ENCODE peak calls at places on chromosomes 13 and 19, in six cellular contexts. D is bronchial epithelial cell; O is CD4-positive, alpha-beta T cell; P is GM20000; H is stimulated activated CD8-positive, alpha-beta memory T cell treated with anti-CD3 and anti-CD28 coated beads, Interleukin-4, amount 100 ng/mL, for 24 hours; J is PC-9. R is an unnamed sample.
A peak's percentile ranks its signal among the peaks of the same experiment; 100 is the strongest.

GRCh38 chr19:5932146-5932545 is 18.1 kb downstream of the CAPS start:
- DNase-seq in D (no peak), O (no peak), P (no peak), H (no peak), J (no peak), R (no peak)

GRCh38 chr13:50353651-50354415 is 338.6 kb downstream of the KCNRG start:
- DNase-seq in D (peak; percentile 93), O (no peak), P (no peak), H (no peak), J (no peak), R (no peak)

GRCh38 chr13:110245421-110245899 is 61.5 kb downstream of the COL4A1 start:
- DNase-seq in D (no peak), O (no peak), P (no peak), H (no peak), J (no peak), R (no peak)

GRCh38 chr19:30546332-30546731 is 174.1 kb downstream of the ZNF536 start:
- DNase-seq in D (no peak), O (no peak), P (no peak), H (no peak), J (no peak), R (no peak)

GRCh38 chr13:72403396-72404010 is 323.9 kb downstream of the MZT1 start:
- DNase-seq in D (peak; percentile 71), O (no peak), P (no peak), H (no peak), J (no peak), R (no peak)

GRCh38 chr19:16608290-16608704 is 19.7 kb downstream of the MED26 start:
- DNase-seq in D (peak; percentile 70), O (no peak), P (no peak), H (no peak), J (no peak), R (no peak)

GRCh38 chr13:45333973-45334922 is 6.7 kb downstream of the TPT1 start:
- DNase-seq in D (no peak), O (peak; percentile 36), P (no peak), H (no peak), J (no peak), R (no peak)

GRCh38 chr19:4660181-4660791 is 9.9 kb downstream of the MYDGF start:
- DNase-seq in D (no peak), O (no peak), P (no peak), H (no peak), J (peak; percentile 33), R (peak; percentile 48)

GRCh38 chr13:111143875-111144540 is 28.9 kb downstream of the ARHGEF7 start:
- DNase-seq in D (peak; percentile 9), O (no peak), P (no peak), H (no peak), J (no peak), R (no peak)

GRCh38 chr19:40282209-40282580 is 3.0 kb downstream of the AKT2 start:
- DNase-seq in D (no peak), O (no peak), P (no peak), H (no peak), J (no peak), R (no peak)

GRCh38 chr19:49676136-49676689 is 858 bp upstream of the PRMT1 start:
- DNase-seq in D (peak; percentile 83), O (no peak), P (peak; percentile 80), H (peak; percentile 42), J (no peak), R (peak; percentile 79)

GRCh38 chr13:73607489-73608156 is 526.6 kb downstream of the KLF12 start:
- DNase-seq in D (peak; percentile 65), O (no peak), P (no peak), H (no peak), J (no peak), R (no peak)

GRCh38 chr13:75399168-75399878 is 82.6 kb downstream of the TBC1D4 start:
- DNase-seq in D (no peak), O (no peak), P (no peak), H (no peak), J (no peak), R (no peak)

GRCh38 chr13:111202745-111203144 is 87.6 kb downstream of the ARHGEF7 start:
- DNase-seq in D (peak; percentile 65), O (peak; percentile 41), P (peak; percentile 73), H (no peak), J (no peak), R (peak; percentile 74)

GRCh38 chr13:87622921-87623320 is 48.2 kb upstream of the SLITRK5 start:
- DNase-seq in D (no peak), O (no peak), P (no peak), H (no peak), J (no peak), R (no peak)

GRCh38 chr13:71018544-71018943 is 848.5 kb downstream of the DACH1 start:
- DNase-seq in D (no peak), O (no peak), P (no peak), H (no peak), J (no peak), R (no peak)

GRCh38 chr19:16015805-16016173 is 60.5 kb upstream of the TPM4 start:
- DNase-seq in D (no peak), O (no peak), P (no peak), H (no peak), J (no peak), R (no peak)

GRCh38 chr13:30727491-30728350 is 7.6 kb upstream of the ALOX5AP start:
- DNase-seq in D (no peak), O (no peak), P (no peak), H (no peak), J (no peak), R (no peak)

GRCh38 chr13:113350065-113350937 is 13.6 kb downstream of the GRTP1 start:
- DNase-seq in D (peak; percentile 26), O (no peak), P (no peak), H (no peak), J (no peak), R (no peak)

R was measured in GM10248.